ENCODE peak calls at places on chromosomes 5 and 9, in six cellular contexts. L, G, A, B, V and E are unnamed samples. For H3K4me1 and H3K27me3, the result is how much of the 10 kb centered on the place peaks cover.

GRCh38 chr9:2824564-2824963 is 19.3 kb downstream of the PUM3 start:
- DNase-seq in G (no peak), L (peak), B (peak), V (no peak), A (no peak), E (peak)

GRCh38 chr9:18989097-18989496 is 43.9 kb downstream of the SAXO1 start:
- DNase-seq in L (no peak), G (no peak), A (no peak), B (no peak), V (no peak), E (no peak)

GRCh38 chr9:2809692-2810423 is 34.0 kb downstream of the PUM3 start:
- DNase-seq in B (peak), L (peak), V (no peak), A (no peak), G (no peak), E (peak)

GRCh38 chr5:32583582-32584232 is 1.6 kb upstream of the SUB1 start:
- DNase-seq in L (peak), G (no peak), A (peak), V (no peak), B (no peak), E (no peak)

GRCh38 chr5:122093415-122093814 is 15.4 kb upstream of the LOX start:
- DNase-seq in A (no peak), G (no peak), L (no peak), V (no peak), B (no peak), E (no peak)

GRCh38 chr5:179422213-179422839 is 77.1 kb upstream of the ADAMTS2 start:
- DNase-seq in L (no peak), G (no peak), A (no peak), V (no peak), B (no peak), E (peak)

GRCh38 chr5:143576721-143577484 is 173.4 kb upstream of the NR3C1 start:
- DNase-seq in L (no peak), G (no peak), V (no peak), B (no peak), A (no peak), E (peak)

GRCh38 chr9:36665921-36666429 is 93.3 kb downstream of the MELK start:
- DNase-seq in V (no peak), G (no peak), A (no peak), L (no peak), B (no peak), E (no peak)

GRCh38 chr9:129958771-129959170 is 84.2 kb downstream of the FNBP1 start:
- DNase-seq in A (no peak), G (no peak), V (no peak), B (no peak), L (no peak), E (no peak)

GRCh38 chr5:116329503-116329902 is 244.7 kb downstream of the COMMD10 start:
- DNase-seq in B (no peak), G (no peak), L (no peak), A (no peak), V (no peak), E (no peak)

GRCh38 chr9:13904746-13905145 is 409.2 kb downstream of the NFIB start:
- DNase-seq in L (no peak), A (no peak), B (no peak), G (no peak), V (no peak), E (no peak)

GRCh38 chr5:133854554-133854953 is 113.9 kb downstream of the C5orf15 start:
- DNase-seq in A (no peak), G (no peak), L (no peak), V (no peak), B (no peak), E (no peak)

GRCh38 chr9:137809038-137809630 is 68.4 kb upstream of the CACNA1B start:
- DNase-seq in L (no peak), B (no peak), G (no peak), A (no peak), V (no peak), E (no peak)

GRCh38 chr5:134005415-134006118 is 792 bp upstream of the VDAC1 start:
- DNase-seq in V (no peak), B (peak), L (peak), G (peak), A (peak), E (no peak)

GRCh38 chr5:128669803-128670202 is 131.8 kb upstream of the FBN2 start:
- DNase-seq in B (no peak), L (no peak), G (no peak), A (no peak), V (no peak), E (no peak)

GRCh38 chr5:66122379-66123034 is 21.6 kb upstream of the SREK1 start:
- DNase-seq in B (no peak), A (no peak), V (no peak), G (no peak), L (no peak), E (no peak)

GRCh38 chr5:982377-983237 is 26.0 kb upstream of the NKD2 start:
- DNase-seq in L (peak), V (peak), A (no peak), B (peak), G (no peak), E (no peak)

GRCh38 chr9:2493106-2493505 is 128.5 kb upstream of the VLDLR start:
- DNase-seq in V (no peak), L (no peak), A (no peak), G (no peak), B (no peak), E (no peak)

GRCh38 chr5:120258123-120258522 is 206.0 kb upstream of the PRR16 start:
- DNase-seq in A (no peak), L (no peak), B (no peak), G (no peak), V (no peak), E (no peak)

GRCh38 chr5:94670726-94671125 is 52.3 kb downstream of the SLF1 start:
- DNase-seq in L (no peak), A (no peak), G (no peak), B (no peak), V (no peak), E (no peak)

GRCh38 chr9:105073147-105073546 is 145.2 kb upstream of the ABCA1 start:
- DNase-seq in L (no peak), A (no peak), V (no peak), G (no peak), B (no peak), E (no peak)

GRCh38 chr5:83767409-83767992 is 46.8 kb upstream of the HAPLN1 start:
- DNase-seq in L (peak), G (no peak), B (no peak), A (no peak), V (no peak), E (peak)

GRCh38 chr9:32426278-32426939 is 42.0 kb downstream of the ACO1 start:
- DNase-seq in A (peak), L (no peak), G (no peak), V (no peak), B (no peak), E (no peak)

GRCh38 chr5:62538017-62538942 is 40.3 kb upstream of the LRRC70 start:
- DNase-seq in G (no peak), L (peak), B (no peak), A (no peak), V (no peak), E (peak)

GRCh38 chr5:10331341-10331796 is 22.1 kb upstream of the MARCHF6 start:
- DNase-seq in A (no peak), B (no peak), V (peak), G (peak), L (no peak), E (no peak)

GRCh38 chr5:31976161-31976560 is 198.0 kb downstream of the GOLPH3 start:
- DNase-seq in G (no peak), L (no peak), B (peak), V (no peak), A (no peak), E (no peak)

GRCh38 chr5:57082441-57083067 is 91.3 kb upstream of the GPBP1 start:
- DNase-seq in B (no peak), V (no peak), L (peak), A (no peak), G (no peak), E (peak)

GRCh38 chr5:135569755-135570452 is 8.9 kb downstream of the CXCL14 start:
- DNase-seq in L (peak), G (no peak), A (peak), V (no peak), B (peak), E (peak)

GRCh38 chr9:562330-562729 is 279.2 kb upstream of the DMRT1 start:
- DNase-seq in V (no peak), B (no peak), L (no peak), G (no peak), A (no peak), E (no peak)
- H3K27ac ChIP-seq in V (no peak), B (no peak), L (no peak), G (peak), A (no peak), E (no peak)

GRCh38 chr9:136437430-136437829 is 2.2 kb downstream of the INPP5E start:
- DNase-seq in A (no peak), L (no peak), G (no peak), V (no peak), B (no peak), E (no peak)
- H3K4me1 ChIP-seq in A (under half), L (under half), G (half or more), V (under half), B (under half), E (under half)

DNA sequence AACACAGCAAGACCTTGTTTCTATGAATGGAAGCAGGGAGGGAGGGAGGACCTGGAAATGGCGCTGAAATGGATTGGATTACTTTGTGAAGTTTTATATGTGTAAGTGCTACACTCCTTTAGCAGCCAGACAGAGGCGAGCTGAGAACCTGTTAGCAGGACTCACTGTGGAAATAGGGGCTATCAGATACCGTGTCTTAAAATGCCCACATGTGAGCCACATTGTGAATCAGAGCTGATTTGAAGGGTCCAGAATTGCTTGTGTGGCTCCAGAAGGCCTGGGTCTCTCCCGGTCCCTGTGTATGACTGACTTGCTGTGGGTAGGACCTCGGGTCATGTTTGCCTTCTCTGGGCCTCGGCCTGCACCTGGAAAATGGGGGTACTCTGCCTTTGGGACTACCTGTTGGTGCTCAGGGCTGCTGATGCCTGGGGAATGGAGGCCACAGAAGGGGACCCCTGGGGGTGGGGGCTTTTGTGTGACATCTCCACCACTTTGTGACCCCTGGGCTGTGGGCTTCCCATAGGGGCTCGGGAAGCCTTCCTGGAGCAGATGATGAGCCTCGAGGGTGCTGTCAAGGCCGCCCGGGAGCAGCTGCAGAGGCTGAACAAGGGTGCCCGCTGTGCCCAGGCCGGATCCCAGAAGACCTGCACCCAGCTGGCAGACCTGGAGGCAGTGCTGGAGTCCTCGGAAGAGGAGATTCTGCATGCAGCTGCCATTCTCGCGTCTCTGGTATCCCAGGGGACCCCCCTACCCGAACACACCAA is 24.0 kb upstream of the AIF1L start:
- DNase-seq in G (no peak), A (no peak), V (no peak), B (no peak), L (no peak), E (no peak)
- H3K27me3 ChIP-seq in G (under half), A (under half), V (under half), B (under half), L (under half), E (under half)

DNA sequence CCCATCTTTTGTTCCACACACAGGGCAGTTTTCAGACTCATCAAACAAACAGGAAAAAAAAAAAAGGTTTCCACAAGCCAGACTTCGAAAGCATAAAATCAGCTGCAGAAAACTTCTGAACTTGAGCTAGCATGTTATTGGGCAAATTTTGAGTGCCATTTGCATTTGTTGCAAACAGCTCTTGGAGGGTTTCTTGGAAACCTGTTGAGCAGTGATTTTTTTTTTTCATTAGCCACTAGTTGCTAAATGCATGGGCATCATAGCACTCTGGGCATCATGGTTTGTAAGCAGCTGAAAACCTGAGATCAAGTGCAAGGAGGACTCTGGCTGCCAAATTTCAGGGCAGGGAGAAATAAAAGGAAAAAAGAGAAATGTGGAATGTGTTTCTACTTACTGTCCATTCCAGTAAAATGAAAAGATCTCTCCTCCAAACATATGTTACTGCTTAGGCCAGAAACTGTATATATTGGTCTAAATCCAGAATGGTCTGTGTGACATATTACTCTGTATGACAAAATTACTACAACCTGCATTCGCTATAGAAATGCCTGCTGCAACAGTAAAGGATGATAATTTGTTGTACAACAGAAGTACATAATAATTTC is 85.2 kb upstream of the SMIM23 start:
- DNase-seq in V (no peak), G (no peak), A (no peak), L (no peak), B (no peak), E (no peak)
- H3K27ac ChIP-seq in V (no peak), G (peak), A (no peak), L (no peak), B (no peak), E (no peak)